ENCODE peak calls at places on chromosomes 6 and 20, in eight cellular contexts. N is CD4-positive, CD25-positive, alpha-beta regulatory T cell; A is left ventricle myocardium inferior; S is A549; I is body of pancreas; Q is ovary; R is cardiac muscle cell; T is lower lobe of right lung. U is an unnamed sample.

GRCh38 chr20:49344975-49345374 is 67.1 kb upstream of the ZNFX1 start:
- DNase-seq in T (no peak), A (peak; percentile 48), Q (peak; percentile 18), I (peak; percentile 26), N (no peak), R (no peak), S (peak; percentile 89), U (peak; percentile 94)

GRCh38 chr6:40727272-40727671 is 140.1 kb upstream of the LRFN2 start:
- DNase-seq in I (no peak), S (no peak), R (no peak), N (no peak), T (no peak), A (no peak), Q (no peak), U (no peak)

GRCh38 chr6:166830185-166830890 is 126.0 kb downstream of the RNASET2 start:
- DNase-seq in N (no peak), T (no peak), R (no peak), I (no peak), S (no peak), Q (no peak), A (no peak), U (no peak)

GRCh38 chr6:170062209-170062903 is 228.5 kb downstream of the DLL1 start:
- DNase-seq in R (no peak), Q (peak; percentile 4), I (peak; percentile 2), A (no peak), N (no peak), T (peak; percentile 29), S (no peak), U (no peak)

GRCh38 chr20:17442588-17442987 is 88.6 kb downstream of the BFSP1 start:
- DNase-seq in S (no peak), I (no peak), N (no peak), T (no peak), R (peak; percentile 15), A (no peak), Q (no peak), U (no peak)

GRCh38 chr6:44339763-44340625 is 2.5 kb upstream of the SPATS1 start:
- DNase-seq in A (no peak), R (no peak), Q (no peak), I (peak; percentile 74), T (no peak), N (no peak), S (no peak), U (no peak)

GRCh38 chr6:9482030-9482731 is 932.7 kb downstream of the TFAP2A start:
- DNase-seq in I (no peak), Q (no peak), N (no peak), T (no peak), A (no peak), R (no peak), S (peak; percentile 44), U (peak; percentile 84)

GRCh38 chr6:170175644-170176620 is 114.9 kb downstream of the DLL1 start:
- DNase-seq in I (no peak), N (no peak), A (peak; percentile 12), S (no peak), Q (peak; percentile 77), R (no peak), T (no peak), U (peak; percentile 37)

GRCh38 chr6:129730477-129731165 is 20.6 kb upstream of the ARHGAP18 start:
- DNase-seq in N (peak; percentile 64), T (no peak), Q (no peak), S (peak; percentile 7), R (no peak), I (peak; percentile 21), A (no peak), U (peak; percentile 50)

GRCh38 chr6:134078166-134078565 is 25.7 kb upstream of the SLC2A12 start:
- DNase-seq in Q (no peak), S (no peak), A (no peak), T (no peak), N (no peak), R (no peak), I (no peak), U (no peak)

GRCh38 chr6:89146748-89147715 is 1.2 kb downstream of the PM20D2 start:
- DNase-seq in N (no peak), T (no peak), I (no peak), R (peak; percentile 34), A (no peak), Q (no peak), S (peak; percentile 6), U (peak; percentile 86)

GRCh38 chr6:43799671-43800623 is 29.9 kb downstream of the VEGFA start:
- DNase-seq in T (no peak), N (no peak), Q (no peak), S (no peak), R (no peak), A (no peak), I (peak; percentile 66), U (no peak)

GRCh38 chr6:64049736-64050135 is 414.1 kb downstream of the PHF3 start:
- DNase-seq in R (no peak), S (no peak), I (no peak), A (no peak), Q (no peak), T (no peak), N (no peak), U (no peak)

GRCh38 chr6:41939091-41939847 is 2.3 kb downstream of the CCND3 start:
- DNase-seq in S (no peak), A (peak; percentile 49), T (peak; percentile 80), N (no peak), R (no peak), Q (peak; percentile 70), I (no peak), U (no peak)

DNA sequence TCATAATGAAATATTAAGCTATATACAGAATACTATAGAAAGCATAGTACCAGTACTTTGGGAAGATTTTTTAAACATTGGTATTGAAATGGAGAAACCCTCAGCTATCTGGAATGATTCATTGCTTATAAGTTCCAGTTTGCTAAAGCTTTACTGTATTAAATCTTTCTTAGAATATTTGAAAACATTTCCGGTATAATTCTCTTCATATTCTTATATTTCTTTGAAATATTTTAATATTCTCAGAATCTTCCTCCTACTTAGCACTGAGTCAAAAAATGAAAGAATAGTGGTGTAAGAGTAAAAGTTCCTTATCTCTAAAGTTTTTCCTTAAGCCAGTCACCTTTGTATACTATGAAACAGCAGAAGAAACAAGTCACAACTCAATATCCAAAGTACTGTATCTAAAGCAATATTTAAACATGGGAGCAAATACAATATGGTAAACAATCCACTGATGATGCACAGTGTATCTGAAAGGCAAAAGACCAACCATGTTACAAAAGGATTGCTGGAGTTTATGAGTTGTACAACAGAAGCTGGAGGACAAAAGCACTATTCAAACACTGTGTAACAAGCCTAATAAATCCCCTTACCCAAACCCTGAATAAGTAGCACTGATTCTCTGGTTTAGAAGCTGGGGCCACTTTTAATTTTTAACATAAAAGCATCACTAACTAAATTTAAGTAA is 102.1 kb downstream of the PRDM1 start:
- DNase-seq in Q (no peak), I (no peak), T (no peak), R (no peak), S (no peak), N (no peak), A (no peak), U (no peak)
- H3K4me1 ChIP-seq in Q (no peaks in the 10 kb centered on the region), I (no peaks in the 10 kb centered on the region), T (no peaks in the 10 kb centered on the region), R (peaks cover 14% of the 10 kb centered on the region), S (peaks cover 8% of the 10 kb centered on the region), N (peaks cover 53% of the 10 kb centered on the region), A (no peaks in the 10 kb centered on the region), U (peaks cover 8% of the 10 kb centered on the region)

GRCh38 chr6:143677577-143677890 is 231 bp upstream of the PHACTR2 start:
- DNase-seq in R (no peak), Q (no peak), T (no peak), N (no peak), A (no peak), I (no peak), S (no peak), U (no peak)
- H3K27ac ChIP-seq in R (peak overlapping the region; percentile 88), Q (peak overlapping the region; percentile 94), T (peak overlapping the region; percentile 95), N (no peak overlapping the region), A (peak overlapping the region; percentile 98), I (peak overlapping the region; percentile 77), S (peak overlapping the region; percentile 96), U (peak overlapping the region; percentile 35)

DNA sequence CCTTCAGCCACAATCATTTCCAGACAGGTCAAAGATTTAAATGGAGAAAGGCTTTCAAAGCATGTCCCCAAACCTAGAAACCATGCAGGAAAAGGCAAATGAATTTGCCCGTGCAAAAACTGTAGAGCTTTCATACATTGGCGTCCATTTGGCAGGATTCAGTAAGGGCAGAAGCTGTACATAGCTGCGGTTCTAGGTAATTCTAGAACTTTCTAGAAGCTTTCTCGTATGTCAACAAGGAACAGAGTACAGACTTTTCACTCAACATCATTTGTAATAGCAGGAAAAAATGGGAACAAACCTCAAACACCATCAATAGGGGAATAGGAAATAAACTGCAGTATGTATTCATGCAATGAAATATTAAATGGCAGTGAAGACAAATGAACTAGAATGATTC is 11.1 kb upstream of the MAPK13 start:
- DNase-seq in S (no peak), I (no peak), A (no peak), Q (no peak), T (no peak), R (no peak), N (no peak), U (no peak)
- H3K4me1 ChIP-seq in S (peaks cover 9% of the 10 kb centered on the region), I (peaks cover 12% of the 10 kb centered on the region), A (peaks cover 25% of the 10 kb centered on the region), Q (no peaks in the 10 kb centered on the region), T (peaks cover 40% of the 10 kb centered on the region), R (peaks cover 21% of the 10 kb centered on the region), N (peaks cover 94% of the 10 kb centered on the region), U (no peaks in the 10 kb centered on the region)

DNA sequence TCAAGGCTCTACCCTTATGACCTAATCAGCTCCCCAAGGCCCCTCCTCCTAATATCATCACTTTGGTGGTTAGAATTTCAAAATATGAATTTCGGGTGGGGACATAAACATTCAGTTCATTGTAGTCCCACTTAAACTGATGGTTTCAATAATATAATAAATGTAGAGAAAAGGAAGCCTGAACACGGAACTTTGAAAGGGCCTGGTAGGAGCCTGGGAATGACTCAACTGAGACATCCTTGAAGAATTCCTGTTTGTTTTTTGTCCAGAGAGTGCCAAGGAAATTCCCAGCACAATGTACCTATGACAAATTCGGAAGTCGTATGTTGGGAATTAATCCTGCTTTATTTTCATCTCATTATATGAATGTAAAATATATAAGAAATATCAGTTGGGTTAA is 457.9 kb downstream of the PLCB1 start:
- DNase-seq in N (no peak), Q (no peak), A (no peak), S (no peak), T (no peak), R (no peak), I (no peak), U (peak; percentile 49)
- H3K27ac ChIP-seq in N (no peak overlapping the region), Q (no peak overlapping the region), A (no peak overlapping the region), S (no peak overlapping the region), T (no peak overlapping the region), R (no peak overlapping the region), I (no peak overlapping the region), U (peak overlapping the region; percentile 59)

GRCh38 chr6:22363166-22363965 is 66.5 kb upstream of the PRL start:
- DNase-seq in I (no peak), Q (no peak), A (no peak), S (no peak), N (no peak), T (no peak), R (no peak), U (no peak)
- H3K4me1 ChIP-seq in I (no peaks in the 10 kb centered on the region), Q (peaks cover 2% of the 10 kb centered on the region), A (peaks cover 10% of the 10 kb centered on the region), S (peaks cover 11% of the 10 kb centered on the region), N (no peaks in the 10 kb centered on the region), T (peaks cover 5% of the 10 kb centered on the region), R (no peaks in the 10 kb centered on the region), U (peaks cover 21% of the 10 kb centered on the region)